ENCODE peak calls at places on chromosomes 13 and 19, in eight cellular contexts. C, R, D, L, O, G, N and Z are unnamed samples.

GRCh38 chr13:34207334-34207733 is 389.4 kb downstream of the RFC3 start:
- DNase-seq in C (no peak), R (no peak), D (peak; percentile 13), L (no peak), O (no peak), G (no peak), N (peak; percentile 70), Z (no peak)

GRCh38 chr19:1066251-1066747 is 668 bp upstream of the ARHGAP45 start:
- DNase-seq in C (no peak), R (no peak), D (peak; percentile 34), L (no peak), O (no peak), G (no peak), N (no peak), Z (no peak)

GRCh38 chr13:103883152-103883551 is 816.9 kb upstream of the SLC10A2 start:
- DNase-seq in C (no peak), R (peak; percentile 86), D (peak; percentile 83), L (peak; percentile 79), O (no peak), G (no peak), N (peak; percentile 96), Z (peak; percentile 63)

GRCh38 chr13:36915106-36915505 is 4.9 kb downstream of the SMAD9 start:
- DNase-seq in C (no peak), R (peak; percentile 60), D (no peak), L (peak; percentile 36), O (no peak), G (no peak), N (no peak), Z (peak; percentile 72)

GRCh38 chr13:46575321-46575721 is 22.4 kb downstream of the LRCH1 start:
- DNase-seq in C (no peak), R (no peak), D (no peak), L (no peak), O (no peak), G (no peak), N (peak; percentile 77), Z (no peak)

GRCh38 chr13:50144473-50145160 is 129.4 kb downstream of the KCNRG start:
- DNase-seq in C (no peak), R (no peak), D (no peak), L (no peak), O (no peak), G (no peak), N (no peak), Z (no peak)

GRCh38 chr19:58544591-58545285 is 874 bp downstream of the TRIM28 start:
- DNase-seq in C (peak; percentile 75), R (no peak), D (peak; percentile 88), L (no peak), O (peak; percentile 80), G (no peak), N (peak; percentile 52), Z (no peak)

GRCh38 chr13:28655566-28655965 is 3.4 kb upstream of the POMP start:
- DNase-seq in C (no peak), R (no peak), D (no peak), L (no peak), O (no peak), G (no peak), N (peak; percentile 56), Z (no peak)

GRCh38 chr19:44903602-44904425 is 1.8 kb upstream of the APOE start:
- DNase-seq in C (peak; percentile 74), R (peak; percentile 39), D (peak; percentile 90), L (peak; percentile 24), O (peak; percentile 50), G (peak; percentile 82), N (peak; percentile 70), Z (peak; percentile 54)

GRCh38 chr19:784541-784940 is 12.7 kb upstream of the PTBP1 start:
- DNase-seq in C (no peak), R (no peak), D (no peak), L (no peak), O (no peak), G (no peak), N (no peak), Z (no peak)

GRCh38 chr13:74061939-74062595 is 72.1 kb downstream of the KLF12 start:
- DNase-seq in C (no peak), R (no peak), D (no peak), L (no peak), O (no peak), G (no peak), N (peak; percentile 50), Z (no peak)

GRCh38 chr19:4172861-4173473 is 9.4 kb downstream of the SIRT6 start:
- DNase-seq in C (peak; percentile 52), R (no peak), D (peak; percentile 71), L (no peak), O (no peak), G (peak; percentile 72), N (peak; percentile 21), Z (peak; percentile 81)

GRCh38 chr13:46295531-46296464 is 84.1 kb downstream of the LRRC63 start:
- DNase-seq in C (no peak), R (no peak), D (no peak), L (no peak), O (no peak), G (peak; percentile 38), N (peak; percentile 98), Z (no peak)

GRCh38 chr19:50843701-50844221 is 10.4 kb upstream of the KLK15 start:
- DNase-seq in C (no peak), R (peak; percentile 73), D (no peak), L (peak; percentile 73), O (no peak), G (no peak), N (no peak), Z (peak; percentile 93)

GRCh38 chr19:43690444-43690843 is 20.5 kb upstream of the PLAUR start:
- DNase-seq in C (no peak), R (no peak), D (no peak), L (no peak), O (no peak), G (no peak), N (no peak), Z (no peak)

GRCh38 chr13:44292545-44292944 is 81.1 kb upstream of the SERP2 start:
- DNase-seq in C (no peak), R (no peak), D (no peak), L (no peak), O (no peak), G (no peak), N (no peak), Z (peak; percentile 11)

GRCh38 chr19:7372810-7373209 is 24.1 kb downstream of the ARHGEF18 start:
- DNase-seq in C (no peak), R (no peak), D (no peak), L (no peak), O (no peak), G (no peak), N (no peak), Z (no peak)

GRCh38 chr13:111912453-111912866 is 154.5 kb upstream of the SOX1 start:
- DNase-seq in C (no peak), R (no peak), D (no peak), L (no peak), O (no peak), G (no peak), N (no peak), Z (no peak)

GRCh38 chr13:47875206-47875605 is 125.9 kb downstream of the SUCLA2 start:
- DNase-seq in C (no peak), R (no peak), D (no peak), L (no peak), O (no peak), G (no peak), N (no peak), Z (no peak)

GRCh38 chr19:16441661-16442071 is 30.1 kb downstream of the EPS15L1 start:
- DNase-seq in C (peak; percentile 21), R (peak; percentile 38), D (peak; percentile 19), L (peak; percentile 48), O (no peak), G (peak; percentile 44), N (no peak), Z (peak; percentile 70)

GRCh38 chr13:94595006-94595942 is 678 bp downstream of the TGDS start:
- DNase-seq in C (peak; percentile 29), R (peak; percentile 11), D (no peak), L (no peak), O (no peak), G (peak; percentile 50), N (peak; percentile 29), Z (peak; percentile 58)

GRCh38 chr13:113875429-113875815 is 11.5 kb upstream of the GAS6 start:
- DNase-seq in C (no peak), R (no peak), D (no peak), L (no peak), O (no peak), G (no peak), N (no peak), Z (no peak)

GRCh38 chr13:21074601-21075302 is 13.4 kb upstream of the LATS2 start:
- DNase-seq in C (no peak), R (no peak), D (no peak), L (no peak), O (no peak), G (peak; percentile 52), N (peak; percentile 32), Z (no peak)

GRCh38 chr13:21124853-21125252 is 51.5 kb downstream of the SKA3 start:
- DNase-seq in C (no peak), R (peak; percentile 88), D (peak; percentile 77), L (peak; percentile 93), O (no peak), G (no peak), N (peak; percentile 59), Z (peak; percentile 95)

GRCh38 chr19:8338835-8339234 is 4.2 kb downstream of the KANK3 start:
- DNase-seq in C (no peak), R (no peak), D (no peak), L (no peak), O (no peak), G (no peak), N (no peak), Z (no peak)

GRCh38 chr19:32041681-32042292 is 303.6 kb upstream of the ZNF507 start:
- DNase-seq in C (peak; percentile 20), R (no peak), D (no peak), L (no peak), O (no peak), G (peak; percentile 32), N (peak; percentile 69), Z (no peak)

GRCh38 chr19:30540671-30541210 is 168.6 kb downstream of the ZNF536 start:
- DNase-seq in C (no peak), R (no peak), D (no peak), L (no peak), O (no peak), G (no peak), N (no peak), Z (no peak)

GRCh38 chr19:2271516-2272103 is 10.4 kb downstream of the PEAK3 start:
- DNase-seq in C (no peak), R (no peak), D (no peak), L (no peak), O (no peak), G (peak; percentile 40), N (peak; percentile 61), Z (no peak)

GRCh38 chr19:3028305-3029069 is 593 bp downstream of the TLE2 start:
- DNase-seq in C (no peak), R (no peak), D (no peak), L (peak; percentile 11), O (no peak), G (no peak), N (no peak), Z (peak; percentile 65)

GRCh38 chr19:18479964-18480723 is 41.7 kb downstream of the ELL start:
- DNase-seq in C (no peak), R (peak; percentile 18), D (no peak), L (peak; percentile 41), O (no peak), G (no peak), N (peak; percentile 62), Z (peak; percentile 85)

GRCh38 chr19:44782729-44783128 is 5.0 kb downstream of the CBLC start:
- DNase-seq in C (no peak), R (no peak), D (no peak), L (no peak), O (no peak), G (no peak), N (no peak), Z (no peak)

GRCh38 chr13:40206241-40207109 is 460.0 kb downstream of the FOXO1 start:
- DNase-seq in C (no peak), R (no peak), D (peak; percentile 64), L (no peak), O (no peak), G (peak; percentile 59), N (peak; percentile 47), Z (no peak)

GRCh38 chr13:109156181-109156935 is 526.9 kb downstream of the MYO16 start:
- DNase-seq in C (no peak), R (no peak), D (no peak), L (no peak), O (no peak), G (no peak), N (peak; percentile 89), Z (no peak)

GRCh38 chr19:49261602-49262001 is 63.4 kb downstream of the SLC6A16 start:
- DNase-seq in C (no peak), R (no peak), D (no peak), L (no peak), O (no peak), G (no peak), N (no peak), Z (no peak)